ENCODE peak calls at places on chromosomes 6 and 20, in eight cellular contexts. One of them, this sample, is unnamed. For H3K4me1, the result is how much of the 10 kb centered on the place peaks cover.

GRCh38 chr6:131419698-131420097 is 153.3 kb upstream of the ARG1 start:
- DNase-seq in suprapubic skin: no peak
- DNase-seq in heart left ventricle: no peak
- DNase-seq in IMR-90: no peak
- DNase-seq in right lobe of liver: no peak
- DNase-seq in tibial nerve: no peak
- DNase-seq in A549: no peak
- DNase-seq in body of pancreas: no peak
- DNase-seq in this sample: no peak

GRCh38 chr6:159716247-159717086 is 10.8 kb upstream of the WTAP start:
- DNase-seq in IMR-90: peak
- DNase-seq in heart left ventricle: no peak
- DNase-seq in suprapubic skin: peak
- DNase-seq in right lobe of liver: no peak
- DNase-seq in A549: no peak
- DNase-seq in body of pancreas: peak
- DNase-seq in tibial nerve: peak
- DNase-seq in this sample: no peak

GRCh38 chr6:26358511-26358981 is 6.5 kb upstream of the BTN3A2 start:
- DNase-seq in suprapubic skin: no peak
- DNase-seq in IMR-90: no peak
- DNase-seq in tibial nerve: no peak
- DNase-seq in A549: no peak
- DNase-seq in heart left ventricle: no peak
- DNase-seq in body of pancreas: no peak
- DNase-seq in right lobe of liver: no peak
- DNase-seq in this sample: no peak

GRCh38 chr6:84772428-84773132 is 8.2 kb upstream of the TBX18 start:
- DNase-seq in tibial nerve: no peak
- DNase-seq in body of pancreas: no peak
- DNase-seq in suprapubic skin: no peak
- DNase-seq in right lobe of liver: no peak
- DNase-seq in A549: no peak
- DNase-seq in IMR-90: no peak
- DNase-seq in heart left ventricle: no peak
- DNase-seq in this sample: no peak

GRCh38 chr6:100209323-100210137 is 215.5 kb upstream of the MCHR2 start:
- DNase-seq in IMR-90: peak
- DNase-seq in A549: no peak
- DNase-seq in right lobe of liver: no peak
- DNase-seq in heart left ventricle: no peak
- DNase-seq in tibial nerve: no peak
- DNase-seq in body of pancreas: no peak
- DNase-seq in suprapubic skin: no peak
- DNase-seq in this sample: no peak

GRCh38 chr6:106553440-106553839 is 75.9 kb downstream of the RTN4IP1 start:
- DNase-seq in suprapubic skin: no peak
- DNase-seq in body of pancreas: no peak
- DNase-seq in right lobe of liver: no peak
- DNase-seq in IMR-90: no peak
- DNase-seq in tibial nerve: no peak
- DNase-seq in heart left ventricle: no peak
- DNase-seq in A549: no peak
- DNase-seq in this sample: no peak

GRCh38 chr6:151414641-151415260 is 23.4 kb upstream of the ZBTB2 start:
- DNase-seq in right lobe of liver: no peak
- DNase-seq in suprapubic skin: no peak
- DNase-seq in tibial nerve: no peak
- DNase-seq in heart left ventricle: no peak
- DNase-seq in body of pancreas: no peak
- DNase-seq in A549: no peak
- DNase-seq in IMR-90: no peak
- DNase-seq in this sample: no peak

GRCh38 chr6:77456531-77457248 is 6.6 kb downstream of the HTR1B start:
- DNase-seq in body of pancreas: peak
- DNase-seq in right lobe of liver: no peak
- DNase-seq in A549: no peak
- DNase-seq in heart left ventricle: no peak
- DNase-seq in tibial nerve: no peak
- DNase-seq in suprapubic skin: no peak
- DNase-seq in IMR-90: peak
- DNase-seq in this sample: no peak

GRCh38 chr6:15148356-15149058 is 97.4 kb upstream of the JARID2 start:
- DNase-seq in A549: no peak
- DNase-seq in heart left ventricle: no peak
- DNase-seq in body of pancreas: peak
- DNase-seq in right lobe of liver: no peak
- DNase-seq in tibial nerve: no peak
- DNase-seq in suprapubic skin: no peak
- DNase-seq in IMR-90: peak
- DNase-seq in this sample: no peak

GRCh38 chr6:3849681-3850450 is 693 bp downstream of the FAM50B start:
- DNase-seq in suprapubic skin: peak
- DNase-seq in tibial nerve: no peak
- DNase-seq in right lobe of liver: peak
- DNase-seq in A549: no peak
- DNase-seq in IMR-90: no peak
- DNase-seq in body of pancreas: peak
- DNase-seq in heart left ventricle: no peak
- DNase-seq in this sample: no peak

GRCh38 chr20:47133809-47134456 is 222.6 kb downstream of the ZMYND8 start:
- DNase-seq in body of pancreas: no peak
- DNase-seq in suprapubic skin: no peak
- DNase-seq in A549: peak
- DNase-seq in heart left ventricle: no peak
- DNase-seq in IMR-90: peak
- DNase-seq in tibial nerve: no peak
- DNase-seq in right lobe of liver: no peak
- DNase-seq in this sample: no peak

GRCh38 chr20:8721098-8721497 is 347.8 kb upstream of the PLCB4 start:
- DNase-seq in A549: peak
- DNase-seq in IMR-90: peak
- DNase-seq in heart left ventricle: peak
- DNase-seq in tibial nerve: peak
- DNase-seq in right lobe of liver: no peak
- DNase-seq in body of pancreas: peak
- DNase-seq in suprapubic skin: no peak
- DNase-seq in this sample: peak

GRCh38 chr6:27650620-27651370 is 177.9 kb upstream of the ZNF184 start:
- DNase-seq in suprapubic skin: no peak
- DNase-seq in heart left ventricle: no peak
- DNase-seq in tibial nerve: no peak
- DNase-seq in IMR-90: peak
- DNase-seq in right lobe of liver: no peak
- DNase-seq in A549: no peak
- DNase-seq in body of pancreas: peak
- DNase-seq in this sample: no peak

GRCh38 chr6:109869398-109870165 is 108.5 kb upstream of the GPR6 start:
- DNase-seq in A549: no peak
- DNase-seq in suprapubic skin: no peak
- DNase-seq in IMR-90: peak
- DNase-seq in body of pancreas: peak
- DNase-seq in heart left ventricle: no peak
- DNase-seq in right lobe of liver: no peak
- DNase-seq in tibial nerve: no peak
- DNase-seq in this sample: no peak

GRCh38 chr6:109867970-109868358 is 110.1 kb upstream of the GPR6 start:
- DNase-seq in tibial nerve: no peak
- DNase-seq in right lobe of liver: no peak
- DNase-seq in body of pancreas: no peak
- DNase-seq in heart left ventricle: no peak
- DNase-seq in IMR-90: no peak
- DNase-seq in A549: no peak
- DNase-seq in suprapubic skin: no peak
- DNase-seq in this sample: no peak

GRCh38 chr6:109867009-109867969 is 110.8 kb upstream of the GPR6 start:
- DNase-seq in heart left ventricle: peak
- DNase-seq in suprapubic skin: no peak
- DNase-seq in IMR-90: peak
- DNase-seq in body of pancreas: peak
- DNase-seq in right lobe of liver: no peak
- DNase-seq in tibial nerve: peak
- DNase-seq in A549: no peak
- DNase-seq in this sample: no peak

GRCh38 chr6:109864050-109864449 is 114.1 kb upstream of the GPR6 start:
- DNase-seq in A549: no peak
- DNase-seq in body of pancreas: no peak
- DNase-seq in tibial nerve: no peak
- DNase-seq in heart left ventricle: no peak
- DNase-seq in IMR-90: no peak
- DNase-seq in right lobe of liver: no peak
- DNase-seq in suprapubic skin: no peak
- DNase-seq in this sample: no peak

DNA sequence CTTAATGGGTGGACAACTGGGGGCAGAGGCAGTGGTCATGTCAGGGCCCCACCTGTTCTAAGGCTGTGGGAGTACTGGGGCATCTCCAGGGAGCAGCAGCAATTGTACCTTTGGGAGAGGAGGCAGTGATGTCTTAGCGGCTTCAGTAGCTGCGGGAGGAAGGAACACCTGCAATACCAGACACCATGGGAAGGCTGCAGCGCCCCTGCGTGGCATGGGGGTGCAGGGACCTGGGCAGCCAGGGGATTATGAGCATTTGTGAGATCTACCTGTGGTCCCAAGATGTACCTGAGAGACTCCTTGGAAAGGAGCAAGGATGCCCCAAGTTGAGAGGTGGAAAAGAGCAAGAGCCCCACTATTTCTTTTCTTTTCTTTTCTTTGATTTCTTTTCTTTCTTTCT is 112.1 kb upstream of the GPR6 start:
- DNase-seq in IMR-90: no peak
- DNase-seq in A549: no peak
- DNase-seq in heart left ventricle: no peak
- DNase-seq in suprapubic skin: no peak
- DNase-seq in body of pancreas: no peak
- DNase-seq in tibial nerve: no peak
- DNase-seq in right lobe of liver: no peak
- DNase-seq in this sample: no peak
- TF ChIP-seq CTCF in IMR-90: no peak
- TF ChIP-seq CTCF in A549: no peak
- TF ChIP-seq CTCF in heart left ventricle: no peak
- TF ChIP-seq CTCF in suprapubic skin: no peak
- TF ChIP-seq CTCF in body of pancreas: no peak
- TF ChIP-seq CTCF in tibial nerve: no peak
- TF ChIP-seq CTCF in right lobe of liver: no peak
- TF ChIP-seq CTCF in this sample: no peak

DNA sequence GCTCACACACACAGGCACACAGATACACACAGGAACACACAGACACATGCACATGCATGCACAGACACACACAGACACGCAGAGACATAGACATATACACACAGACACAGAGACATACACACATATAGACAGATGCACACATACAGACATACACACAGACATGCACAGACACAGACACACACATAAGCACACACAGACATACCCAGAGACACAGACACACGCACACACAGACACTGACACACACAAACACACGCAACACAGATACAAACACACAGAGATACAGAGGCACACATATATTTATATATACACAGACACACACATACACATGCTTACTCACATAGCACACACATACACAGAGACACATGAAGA is 158.4 kb downstream of the LY86 start:
- DNase-seq in A549: no peak
- DNase-seq in right lobe of liver: no peak
- DNase-seq in IMR-90: no peak
- DNase-seq in body of pancreas: no peak
- DNase-seq in suprapubic skin: no peak
- DNase-seq in heart left ventricle: no peak
- DNase-seq in tibial nerve: no peak
- DNase-seq in this sample: no peak
- H3K4me1 ChIP-seq in A549: under half
- H3K4me1 ChIP-seq in right lobe of liver: under half
- H3K4me1 ChIP-seq in IMR-90: under half
- H3K4me1 ChIP-seq in body of pancreas: under half
- H3K4me1 ChIP-seq in suprapubic skin: under half
- H3K4me1 ChIP-seq in heart left ventricle: under half
- H3K4me1 ChIP-seq in tibial nerve: under half
- H3K4me1 ChIP-seq in this sample: under half

GRCh38 chr6:127267742-127268588 is 1.3 kb downstream of the RNF146 start:
- DNase-seq in IMR-90: no peak
- DNase-seq in right lobe of liver: no peak
- DNase-seq in suprapubic skin: no peak
- DNase-seq in heart left ventricle: no peak
- DNase-seq in A549: peak
- DNase-seq in body of pancreas: peak
- DNase-seq in tibial nerve: no peak
- DNase-seq in this sample: no peak

GRCh38 chr6:127266892-127267741 is 453 bp downstream of the RNF146 start:
- DNase-seq in A549: peak
- DNase-seq in tibial nerve: peak
- DNase-seq in IMR-90: peak
- DNase-seq in heart left ventricle: peak
- DNase-seq in right lobe of liver: no peak
- DNase-seq in body of pancreas: peak
- DNase-seq in suprapubic skin: peak
- DNase-seq in this sample: peak

GRCh38 chr6:127266178-127266891 is at the start of gene RNF146:
- DNase-seq in body of pancreas: peak
- DNase-seq in tibial nerve: peak
- DNase-seq in A549: peak
- DNase-seq in right lobe of liver: peak
- DNase-seq in suprapubic skin: peak
- DNase-seq in IMR-90: peak
- DNase-seq in heart left ventricle: peak
- DNase-seq in this sample: peak
- TF ChIP-seq POLR2A in body of pancreas: no peak
- TF ChIP-seq POLR2A in tibial nerve: no peak
- TF ChIP-seq POLR2A in A549: no peak
- TF ChIP-seq POLR2A in right lobe of liver: no peak
- TF ChIP-seq POLR2A in suprapubic skin: no peak
- TF ChIP-seq POLR2A in IMR-90: no peak
- TF ChIP-seq POLR2A in heart left ventricle: no peak
- TF ChIP-seq POLR2A in this sample: no peak

DNA sequence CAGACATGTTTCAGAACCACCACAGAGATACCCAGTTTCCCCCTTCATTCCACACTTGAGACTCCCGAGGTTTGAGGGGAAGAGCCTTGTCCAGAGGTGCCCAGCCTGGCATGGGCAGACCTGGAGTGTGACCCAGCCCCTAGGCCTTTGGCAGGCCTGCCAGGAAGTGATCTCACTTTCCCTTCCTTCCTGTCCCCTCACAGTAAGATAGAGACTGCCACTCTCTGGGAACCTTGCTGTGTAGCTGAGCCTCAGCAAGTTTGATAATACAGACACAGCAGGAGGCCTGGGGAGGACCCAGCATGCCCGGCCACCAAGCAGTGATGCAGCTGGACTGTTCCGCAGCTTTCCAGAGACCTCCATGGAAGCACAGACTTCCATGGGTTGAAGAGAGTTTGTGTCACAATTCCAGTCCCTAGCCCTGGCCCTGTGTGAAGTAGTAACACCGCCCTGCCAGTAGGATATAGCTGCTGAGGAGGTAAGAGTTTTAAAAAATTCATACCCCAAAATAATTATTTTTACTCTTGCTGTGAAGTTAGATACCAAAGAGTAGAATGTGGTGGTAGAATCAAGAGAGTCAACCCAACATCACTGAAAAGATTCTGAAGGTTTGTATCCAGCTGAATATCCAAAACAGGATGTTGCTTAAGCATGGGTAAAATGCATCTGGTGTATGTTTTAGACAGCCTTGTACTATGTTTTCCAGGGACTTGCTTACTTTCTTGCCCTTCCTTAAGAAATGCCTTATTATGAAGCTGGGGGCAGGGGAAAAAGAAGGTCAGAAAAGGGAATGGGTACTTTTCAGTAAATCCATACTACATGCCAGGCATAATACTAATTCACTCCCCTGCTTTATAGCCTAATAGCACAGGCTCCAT is 16.3 kb downstream of the PKIG start:
- DNase-seq in IMR-90: no peak
- DNase-seq in tibial nerve: no peak
- DNase-seq in heart left ventricle: peak
- DNase-seq in right lobe of liver: no peak
- DNase-seq in body of pancreas: no peak
- DNase-seq in A549: no peak
- DNase-seq in suprapubic skin: no peak
- DNase-seq in this sample: peak
- TF ChIP-seq CTCF in IMR-90: no peak
- TF ChIP-seq CTCF in tibial nerve: no peak
- TF ChIP-seq CTCF in heart left ventricle: peak
- TF ChIP-seq CTCF in right lobe of liver: no peak
- TF ChIP-seq CTCF in body of pancreas: no peak
- TF ChIP-seq CTCF in A549: no peak
- TF ChIP-seq CTCF in suprapubic skin: no peak
- TF ChIP-seq CTCF in this sample: peak

This sample was measured in Peyer's patch.